ENCODE peak calls at places on chromosomes 11 and 22, in ten cellular contexts. Z is left lung; C is CD8-positive, alpha-beta memory T cell; F is cardiac muscle cell; K is GM12865; W is left ventricle myocardium inferior; Y is fibroblast of pulmonary artery; H is lower lobe of right lung; Q is lung; G is astrocyte of the cerebellum. O is an unnamed sample.

GRCh38 chr22:29194269-29194668 is 11.4 kb upstream of the EMID1 start:
- DNase-seq in Z (no peak), C (no peak), F (no peak), K (no peak), W (no peak), Y (no peak), H (no peak), Q (no peak), G (no peak), O (no peak)

GRCh38 chr11:60978546-60979380 is 7.3 kb downstream of the CD6 start:
- DNase-seq in Z (no peak), C (peak), F (peak), K (peak), W (no peak), Y (peak), H (no peak), Q (no peak), G (no peak), O (peak)

GRCh38 chr22:38423512-38424503 is 31.2 kb downstream of the KCNJ4 start:
- DNase-seq in Z (no peak), C (no peak), F (no peak), K (no peak), W (no peak), Y (no peak), H (no peak), Q (no peak), G (no peak), O (no peak)

GRCh38 chr11:35173620-35174278 is 34.8 kb downstream of the CD44 start:
- DNase-seq in Z (no peak), C (no peak), F (no peak), K (peak), W (no peak), Y (no peak), H (no peak), Q (no peak), G (no peak), O (no peak)

GRCh38 chr11:64503354-64503753 is 87.7 kb upstream of the SLC22A12 start:
- DNase-seq in Z (no peak), C (no peak), F (no peak), K (no peak), W (no peak), Y (no peak), H (no peak), Q (no peak), G (no peak), O (no peak)

GRCh38 chr22:19488884-19489843 is 9.4 kb downstream of the CDC45 start:
- DNase-seq in Z (no peak), C (no peak), F (peak), K (no peak), W (no peak), Y (peak), H (no peak), Q (no peak), G (no peak), O (no peak)

GRCh38 chr11:111449158-111449557 is 63.0 kb downstream of the BTG4 start:
- DNase-seq in Z (no peak), C (no peak), F (no peak), K (no peak), W (no peak), Y (no peak), H (no peak), Q (no peak), G (no peak), O (no peak)

GRCh38 chr22:36435516-36436415 is 45.7 kb downstream of the TXN2 start:
- DNase-seq in Z (peak), C (peak), F (no peak), K (peak), W (no peak), Y (no peak), H (peak), Q (peak), G (no peak), O (peak)

GRCh38 chr11:45850446-45850845 is 3.2 kb downstream of the CRY2 start:
- DNase-seq in Z (no peak), C (no peak), F (peak), K (no peak), W (no peak), Y (peak), H (no peak), Q (no peak), G (no peak), O (no peak)

GRCh38 chr11:13335319-13335718 is 57.7 kb downstream of the BMAL1 start:
- DNase-seq in Z (peak), C (peak), F (peak), K (peak), W (peak), Y (peak), H (peak), Q (peak), G (no peak), O (peak)

DNA sequence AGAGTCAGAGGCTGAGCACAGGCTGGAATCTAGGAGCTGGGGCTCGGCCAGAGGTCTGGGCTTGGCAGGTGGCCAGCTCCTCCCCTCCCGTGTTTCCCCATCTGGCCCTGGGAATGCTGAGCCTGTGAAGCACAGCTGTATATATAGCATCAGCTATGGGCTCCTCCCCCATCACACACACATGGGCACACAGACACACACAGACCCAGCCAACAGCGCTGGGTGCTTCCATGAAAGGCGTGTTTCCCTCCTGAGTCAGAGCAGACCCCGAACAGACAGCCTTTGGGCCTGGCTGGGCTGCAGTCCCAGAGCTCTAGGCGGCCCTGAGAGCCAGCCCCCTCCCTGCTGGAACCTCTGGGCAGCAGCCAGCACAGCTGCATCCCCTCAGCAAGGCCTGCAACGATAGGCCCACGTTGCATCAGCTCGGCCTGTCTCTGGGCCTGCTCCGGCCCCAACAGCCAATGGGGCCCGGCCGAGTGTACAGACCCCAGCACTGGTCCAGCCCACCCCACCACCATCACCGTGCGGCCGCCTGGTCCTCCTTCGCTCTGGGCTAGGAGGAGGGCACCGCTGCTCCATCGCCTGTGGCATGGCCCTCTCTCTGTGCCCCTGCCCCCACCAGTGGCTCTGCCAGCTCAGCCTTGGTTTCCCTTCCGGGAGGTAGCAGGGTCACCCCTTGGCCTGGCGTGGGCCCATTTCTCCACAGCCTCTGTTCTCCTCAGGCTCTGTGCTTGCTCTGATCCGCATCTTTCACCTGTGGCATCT is 7.6 kb upstream of the SERPINH1 start:
- DNase-seq in Z (peak), C (no peak), F (peak), K (no peak), W (peak), Y (peak), H (peak), Q (peak), G (peak), O (no peak)
- H3K4me3 ChIP-seq in Z (no peak), C (no peak), F (no peak), K (no peak), W (peak), Y (peak), H (no peak), Q (no peak), G (peak), O (no peak)

DNA sequence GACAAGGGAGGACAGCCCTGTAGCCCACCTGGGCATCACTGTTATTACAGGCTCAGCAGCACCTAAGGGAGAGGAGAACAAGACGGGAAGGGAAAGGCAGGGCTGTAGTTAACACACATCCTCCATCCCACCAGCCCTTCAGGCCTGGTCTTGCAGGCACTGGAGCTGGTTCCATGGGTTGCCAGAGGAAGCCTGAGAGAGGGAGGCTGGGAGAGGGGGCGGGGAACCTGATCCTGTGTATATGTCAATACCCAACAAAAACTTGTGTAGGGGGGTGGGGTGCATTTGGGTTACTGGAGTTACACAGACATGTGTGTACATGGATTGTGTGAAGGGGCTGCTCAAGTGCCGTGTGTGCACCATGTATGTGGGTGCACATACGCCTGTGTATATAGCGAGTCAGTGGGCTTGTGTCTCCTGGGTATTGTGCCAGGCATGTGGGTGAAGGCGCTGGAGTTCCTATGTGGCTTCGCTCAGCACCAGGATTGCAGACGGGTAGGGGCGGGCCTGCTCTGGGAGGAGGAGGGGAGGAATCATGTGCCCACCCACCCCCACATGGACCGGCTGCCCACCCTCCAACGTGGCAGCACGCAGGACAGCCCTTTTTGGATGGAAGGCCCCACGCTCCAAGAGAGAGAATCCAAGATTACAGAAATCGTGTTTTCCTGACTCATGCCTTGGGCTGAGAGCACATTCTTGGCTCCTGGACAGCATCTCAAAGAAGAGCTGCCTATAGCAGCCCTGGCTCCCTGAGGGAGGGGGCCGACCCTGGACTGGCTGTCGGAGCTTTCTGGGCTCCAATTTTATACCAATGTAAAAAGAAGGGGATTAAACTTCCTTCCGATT is 4.2 kb upstream of the SERPINH1 start:
- DNase-seq in Z (peak), C (no peak), F (peak), K (no peak), W (no peak), Y (peak), H (peak), Q (peak), G (peak), O (no peak)
- H3K4me3 ChIP-seq in Z (no peak), C (no peak), F (no peak), K (no peak), W (peak), Y (peak), H (peak), Q (no peak), G (no peak), O (no peak)

DNA sequence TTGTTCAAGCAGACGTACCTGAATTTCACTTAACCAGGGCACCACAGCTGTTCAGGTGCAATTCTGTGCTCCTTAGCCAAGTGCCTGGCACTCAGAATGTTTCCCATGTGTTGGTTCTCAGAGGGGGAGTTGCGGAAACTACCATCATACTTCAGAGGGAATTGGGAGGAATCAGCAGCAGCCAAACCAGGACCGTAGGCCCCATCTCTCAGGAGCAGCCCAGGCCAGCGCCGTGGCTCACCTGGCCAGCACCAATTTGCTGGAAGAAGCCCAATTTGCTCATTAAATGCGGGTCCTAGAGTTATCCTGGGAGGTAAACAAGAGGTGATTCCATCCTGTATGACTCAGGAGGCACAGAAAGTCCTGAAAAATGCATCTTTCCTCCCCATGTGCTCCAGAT is 435.4 kb downstream of the BRD1 start:
- DNase-seq in Z (no peak), C (no peak), F (no peak), K (no peak), W (no peak), Y (no peak), H (no peak), Q (no peak), G (no peak), O (no peak)
- H3K4me3 ChIP-seq in Z (no peak), C (no peak), F (no peak), K (no peak), W (no peak), Y (no peak), H (no peak), Q (no peak), G (no peak), O (no peak)

GRCh38 chr11:114215871-114216803 is 80.1 kb upstream of the NNMT start:
- DNase-seq in Z (no peak), C (no peak), F (peak), K (no peak), W (no peak), Y (peak), H (no peak), Q (no peak), G (no peak), O (peak)

GRCh38 chr11:114218508-114218907 is 77.7 kb upstream of the NNMT start:
- DNase-seq in Z (no peak), C (no peak), F (no peak), K (no peak), W (no peak), Y (no peak), H (no peak), Q (no peak), G (no peak), O (no peak)

GRCh38 chr11:114215428-114215827 is 80.8 kb upstream of the NNMT start:
- DNase-seq in Z (no peak), C (no peak), F (no peak), K (no peak), W (no peak), Y (no peak), H (no peak), Q (no peak), G (no peak), O (peak)

GRCh38 chr11:114216804-114217195 is 79.4 kb upstream of the NNMT start:
- DNase-seq in Z (no peak), C (no peak), F (no peak), K (no peak), W (no peak), Y (no peak), H (no peak), Q (no peak), G (no peak), O (peak)

GRCh38 chr11:114219559-114220349 is 76.4 kb upstream of the NNMT start:
- DNase-seq in Z (no peak), C (no peak), F (peak), K (no peak), W (no peak), Y (peak), H (no peak), Q (peak), G (peak), O (no peak)
- H3K4me3 ChIP-seq in Z (no peak), C (no peak), F (no peak), K (no peak), W (no peak), Y (no peak), H (no peak), Q (no peak), G (no peak), O (no peak)

DNA sequence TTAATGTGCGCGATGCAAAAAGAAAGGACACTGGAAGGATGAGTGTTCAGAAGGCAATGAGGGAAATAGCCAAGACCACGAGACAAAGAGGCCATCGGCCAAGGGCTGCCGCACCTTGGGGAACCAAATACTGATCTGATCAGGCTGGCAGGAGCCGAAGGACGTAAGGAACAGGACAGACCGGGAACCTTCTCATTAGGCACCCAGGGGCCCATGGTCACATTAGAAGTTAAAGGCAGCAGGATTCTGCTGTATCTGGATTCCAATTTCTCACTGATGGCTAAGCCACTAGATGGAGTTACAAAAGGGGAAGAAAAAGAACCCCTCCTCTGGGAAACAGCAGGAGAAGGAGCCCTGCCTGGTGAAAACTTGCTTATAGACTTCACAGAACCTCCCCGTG is 28.8 kb upstream of the CPT1A start:
- DNase-seq in Z (no peak), C (no peak), F (no peak), K (no peak), W (no peak), Y (no peak), H (no peak), Q (no peak), G (no peak), O (no peak)
- H3K4me3 ChIP-seq in Z (peak), C (no peak), F (peak), K (peak), W (peak), Y (peak), H (peak), Q (no peak), G (no peak), O (no peak)

DNA sequence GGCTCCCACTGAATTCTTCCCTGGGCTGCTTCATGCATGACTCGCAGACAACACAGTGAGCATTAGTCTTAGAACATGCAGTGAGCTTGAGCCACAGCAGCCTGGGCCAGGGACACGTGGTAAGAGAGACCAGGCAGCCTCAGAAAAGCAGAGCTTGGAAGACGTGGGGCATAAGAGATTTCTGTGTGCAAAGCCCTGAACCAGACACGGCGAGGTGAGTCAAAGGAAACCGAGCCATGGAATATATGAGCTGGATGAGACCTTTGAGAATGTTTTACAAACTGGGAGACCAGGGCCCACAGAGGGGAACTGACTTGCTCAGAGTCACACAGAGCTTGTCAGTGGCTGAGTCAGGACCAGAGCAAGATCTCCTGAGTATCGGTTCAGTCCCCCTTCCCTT is 8.5 kb upstream of the FXYD6 start:
- DNase-seq in Z (no peak), C (no peak), F (peak), K (no peak), W (no peak), Y (peak), H (no peak), Q (no peak), G (no peak), O (no peak)
- H3K4me3 ChIP-seq in Z (no peak), C (no peak), F (no peak), K (no peak), W (peak), Y (no peak), H (no peak), Q (no peak), G (no peak), O (no peak)

O was measured in Jurkat, Clone E6-1.